ENCODE peak calls at places on chromosomes 1 and 21, in four cellular contexts. X is SK-N-SH, G is K562, L is GM12878. H is an unnamed sample.
A peak's percentile ranks its signal among the peaks of the same experiment; 100 is the strongest.

GRCh38 chr1:225933072-225933471 is 7.9 kb downstream of the LEFTY2 start:
- DNase-seq in X (no peak), G (no peak), L (no peak), H (no peak)

GRCh38 chr1:71766748-71767147 is 515.6 kb downstream of the NEGR1 start:
- DNase-seq in X (no peak), G (no peak), L (no peak), H (no peak)

GRCh38 chr1:59081795-59082194 is 215.1 kb upstream of the FGGY start:
- DNase-seq in X (no peak), G (no peak), L (no peak), H (no peak)

GRCh38 chr1:230382060-230382491 is 44.1 kb downstream of the PGBD5 start:
- DNase-seq in X (no peak), G (no peak), L (no peak), H (peak; percentile 53)

GRCh38 chr1:38121231-38121680 is 74.7 kb upstream of the POU3F1 start:
- DNase-seq in X (no peak), G (no peak), L (no peak), H (no peak)

GRCh38 chr1:184866991-184867788 is 107.1 kb downstream of the NIBAN1 start:
- DNase-seq in X (no peak), G (no peak), L (peak; percentile 79), H (no peak)

GRCh38 chr1:181021811-181022434 is 747 bp downstream of the STX6 start:
- DNase-seq in X (peak; percentile 70), G (peak; percentile 65), L (no peak), H (peak; percentile 50)

GRCh38 chr1:218521414-218522169 is 176.5 kb downstream of the TGFB2 start:
- DNase-seq in X (no peak), G (peak; percentile 69), L (no peak), H (peak; percentile 65)

GRCh38 chr1:19371226-19372135 is 59.4 kb downstream of the SLC66A1 start:
- DNase-seq in X (peak; percentile 57), G (no peak), L (no peak), H (no peak)

GRCh38 chr1:19374402-19374801 is 62.3 kb downstream of the SLC66A1 start:
- DNase-seq in X (no peak), G (peak; percentile 50), L (no peak), H (peak; percentile 79)

GRCh38 chr1:19372136-19372514 is 60.0 kb downstream of the SLC66A1 start:
- DNase-seq in X (peak; percentile 86), G (no peak), L (no peak), H (no peak)

GRCh38 chr1:19373206-19374126 is 61.3 kb downstream of the SLC66A1 start:
- DNase-seq in X (no peak), G (no peak), L (no peak), H (no peak)

GRCh38 chr1:19372602-19373001 is 60.5 kb downstream of the SLC66A1 start:
- DNase-seq in X (no peak), G (no peak), L (no peak), H (no peak)
- TF ChIP-seq USF1 in X (no peak), G (no peak), L (no peak), H (no peak)

GRCh38 chr21:25589905-25590304 is 17.4 kb downstream of the MRPL39 start:
- DNase-seq in X (no peak), G (no peak), L (no peak), H (no peak)
- TF ChIP-seq USF1 in X (no peak), G (no peak), L (no peak), H (no peak)

GRCh38 chr1:43804569-43804968 is 97.2 kb downstream of the ST3GAL3 start:
- DNase-seq in X (no peak), G (no peak), L (no peak), H (no peak)
- TF ChIP-seq USF1 in X (no peak), G (no peak), L (no peak), H (no peak)

GRCh38 chr1:205523261-205523890 is 18.9 kb downstream of the CDK18 start:
- DNase-seq in X (no peak), G (no peak), L (no peak), H (no peak)

GRCh38 chr1:205525495-205526285 is 21.2 kb downstream of the CDK18 start:
- DNase-seq in X (no peak), G (no peak), L (no peak), H (no peak)

GRCh38 chr1:205522692-205523091 is 18.2 kb downstream of the CDK18 start:
- DNase-seq in X (no peak), G (no peak), L (no peak), H (no peak)

GRCh38 chr1:205524794-205525101 is 20.3 kb downstream of the CDK18 start:
- DNase-seq in X (no peak), G (no peak), L (no peak), H (no peak)

GRCh38 chr1:205523891-205524793 is 19.7 kb downstream of the CDK18 start:
- DNase-seq in X (peak; percentile 87), G (peak; percentile 75), L (no peak), H (peak; percentile 89)
- TF ChIP-seq USF1 in X (no peak), G (no peak), L (no peak), H (no peak)

GRCh38 chr1:234989019-234989418 is 139.6 kb downstream of the TOMM20 start:
- DNase-seq in X (no peak), G (no peak), L (no peak), H (no peak)
- TF ChIP-seq USF1 in X (no peak), G (no peak), L (no peak), H (no peak)

GRCh38 chr1:151132676-151133338 is 13.6 kb downstream of the SEMA6C start:
- DNase-seq in X (peak; percentile 37), G (peak; percentile 16), L (no peak), H (peak; percentile 60)

GRCh38 chr1:151134396-151134795 is 12.0 kb downstream of the SEMA6C start:
- DNase-seq in X (no peak), G (no peak), L (no peak), H (no peak)

GRCh38 chr1:151133339-151133761 is 13.1 kb downstream of the SEMA6C start:
- DNase-seq in X (peak; percentile 18), G (peak; percentile 12), L (no peak), H (peak; percentile 60)

GRCh38 chr1:151130837-151131586 is 15.4 kb downstream of the SEMA6C start:
- DNase-seq in X (peak; percentile 31), G (peak; percentile 10), L (peak; percentile 39), H (peak; percentile 96)

DNA sequence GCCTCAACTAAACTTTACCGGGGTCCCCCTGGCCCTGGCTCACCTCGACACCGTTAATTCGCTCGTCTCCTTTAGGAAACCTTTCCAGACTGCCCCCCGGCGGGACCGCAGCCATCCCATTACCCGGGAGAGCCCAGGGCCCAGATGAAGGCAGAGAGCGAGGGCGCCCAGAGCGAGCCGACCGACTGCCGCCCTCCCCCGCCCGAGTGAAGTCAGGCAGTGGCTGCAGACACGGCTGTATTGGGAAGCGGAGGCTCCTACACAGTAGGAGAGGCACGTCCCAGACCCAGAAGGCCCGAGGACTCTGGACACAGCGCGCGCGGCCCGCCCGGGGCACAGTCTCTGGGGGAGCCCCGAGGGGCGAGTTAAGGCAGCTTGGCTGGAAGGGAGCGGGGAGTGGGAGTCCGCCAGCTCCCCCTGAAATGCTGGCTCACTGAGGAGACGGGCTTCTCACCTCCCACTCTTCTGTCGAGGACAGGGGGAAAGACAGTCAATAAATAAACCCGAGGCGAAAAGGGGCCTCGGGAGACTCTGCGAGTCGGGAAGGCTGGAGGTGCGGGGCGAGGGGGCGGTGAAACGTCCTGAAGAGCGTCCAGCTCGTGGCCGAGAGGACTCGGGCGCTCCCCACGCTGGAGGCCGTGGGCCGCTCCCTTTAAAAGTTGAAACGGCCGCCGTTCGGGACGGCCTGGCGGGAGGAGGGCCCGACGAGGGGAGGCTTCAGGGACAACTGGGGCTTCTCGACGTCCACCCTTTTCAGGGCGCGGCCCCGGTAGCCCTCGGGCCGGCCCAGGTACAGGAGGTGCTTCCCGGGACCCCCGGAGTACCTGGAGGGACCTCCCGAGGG is 14.4 kb downstream of the SEMA6C start:
- DNase-seq in X (peak; percentile 23), G (no peak), L (no peak), H (peak; percentile 56)
- TF ChIP-seq USF1 in X (no peak), G (no peak), L (no peak), H (no peak)

DNA sequence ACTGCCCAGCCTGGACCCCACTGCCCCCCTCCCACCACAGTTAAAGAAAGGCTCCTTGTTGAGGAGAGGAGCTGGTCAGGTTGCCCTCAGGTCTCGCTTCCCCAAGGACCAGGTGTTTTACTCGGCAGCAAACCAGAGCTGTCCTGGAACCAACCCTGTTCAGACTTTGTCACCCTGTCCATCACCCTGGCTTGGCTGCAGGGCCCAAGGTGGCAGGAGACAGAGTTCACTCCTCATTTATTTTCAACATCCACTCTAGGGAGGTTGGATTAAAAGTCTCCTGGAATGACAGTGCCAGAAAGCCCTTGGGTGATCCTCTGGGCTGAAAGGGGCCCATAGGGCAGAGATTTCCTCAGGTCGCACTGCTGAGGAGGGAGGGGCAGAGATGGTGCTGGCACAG is 101.7 kb downstream of the TRABD2B start:
- DNase-seq in X (no peak), G (no peak), L (no peak), H (no peak)
- TF ChIP-seq USF1 in X (no peak), G (no peak), L (no peak), H (no peak)

H was measured in WTC11.